ENCODE peak calls at places on chromosomes 4 and X, in five cellular contexts. G, R, Z, C and O are unnamed samples.

GRCh38 chrX:46168254-46168653 is 377.0 kb downstream of the ZNF674 start:
- DNase-seq in G (no peak), R (no peak), Z (no peak), C (no peak), O (no peak)

GRCh38 chr4:142112451-142112850 is 476.1 kb downstream of the IL15 start:
- DNase-seq in G (no peak), R (no peak), Z (peak; percentile 51), C (peak; percentile 75), O (no peak)

GRCh38 chrX:7147431-7147977 is at the start of gene STS:
- DNase-seq in G (peak; percentile 34), R (peak; percentile 52), Z (peak; percentile 25), C (peak; percentile 12), O (no peak)

GRCh38 chr4:175891863-175892262 is 79.8 kb upstream of the GPM6A start:
- DNase-seq in G (no peak), R (no peak), Z (peak; percentile 60), C (peak; percentile 17), O (no peak)

GRCh38 chrX:39766085-39766726 is 331.6 kb downstream of the BCOR start:
- DNase-seq in G (no peak), R (no peak), Z (no peak), C (no peak), O (no peak)

GRCh38 chr4:86452323-86452995 is 92.6 kb upstream of the MAPK10 start:
- DNase-seq in G (no peak), R (no peak), Z (peak; percentile 27), C (peak; percentile 61), O (no peak)

GRCh38 chrX:131895002-131895401 is 128.1 kb upstream of the STK26 start:
- DNase-seq in G (no peak), R (no peak), Z (peak; percentile 0), C (peak; percentile 2), O (no peak)

GRCh38 chr4:7124643-7125442 is 57.0 kb upstream of the GRPEL1 start:
- DNase-seq in G (peak; percentile 58), R (peak; percentile 40), Z (peak; percentile 95), C (peak; percentile 87), O (no peak)

GRCh38 chrX:136896121-136896914 is 15.8 kb upstream of the RBMX start:
- DNase-seq in G (no peak), R (no peak), Z (no peak), C (no peak), O (no peak)

GRCh38 chr4:81566076-81566663 is 94.5 kb upstream of the RASGEF1B start:
- DNase-seq in G (no peak), R (no peak), Z (peak; percentile 28), C (peak; percentile 19), O (no peak)

GRCh38 chrX:130086414-130087207 is 23.7 kb downstream of the ELF4 start:
- DNase-seq in G (no peak), R (peak; percentile 56), Z (no peak), C (no peak), O (no peak)
- TF ChIP-seq CTCF in G (no peak), R (no peak), Z (no peak), C (no peak), O (no peak)

GRCh38 chr4:178395798-178396197 is 953.6 kb upstream of the AGA start:
- DNase-seq in G (peak; percentile 60), R (no peak), Z (no peak), C (no peak), O (no peak)
- TF ChIP-seq CTCF in G (peak; percentile 75), R (peak; percentile 29), Z (no peak), C (no peak), O (peak; percentile 11)

DNA sequence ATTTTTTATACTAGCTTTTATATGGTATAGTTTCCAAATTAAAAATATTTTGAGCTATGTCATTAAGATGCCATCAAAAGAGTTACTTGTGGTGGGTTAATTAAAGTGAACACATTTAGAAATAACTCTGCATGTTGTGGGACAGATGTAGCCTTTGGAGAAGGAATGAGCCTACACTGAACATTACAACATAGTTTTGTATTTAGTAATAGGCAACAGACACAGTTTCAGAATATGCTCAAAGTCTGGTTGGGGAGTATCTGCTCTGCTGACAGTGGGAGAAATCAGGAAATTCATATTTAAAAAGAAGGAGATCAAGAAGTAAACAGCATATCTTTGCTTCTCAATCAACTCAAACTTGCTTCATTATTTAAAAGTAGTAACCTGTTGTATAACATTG is 23.7 kb downstream of the EMCN start:
- DNase-seq in G (no peak), R (no peak), Z (peak; percentile 50), C (peak; percentile 35), O (no peak)
- TF ChIP-seq CTCF in G (no peak), R (no peak), Z (no peak), C (no peak), O (no peak)

DNA sequence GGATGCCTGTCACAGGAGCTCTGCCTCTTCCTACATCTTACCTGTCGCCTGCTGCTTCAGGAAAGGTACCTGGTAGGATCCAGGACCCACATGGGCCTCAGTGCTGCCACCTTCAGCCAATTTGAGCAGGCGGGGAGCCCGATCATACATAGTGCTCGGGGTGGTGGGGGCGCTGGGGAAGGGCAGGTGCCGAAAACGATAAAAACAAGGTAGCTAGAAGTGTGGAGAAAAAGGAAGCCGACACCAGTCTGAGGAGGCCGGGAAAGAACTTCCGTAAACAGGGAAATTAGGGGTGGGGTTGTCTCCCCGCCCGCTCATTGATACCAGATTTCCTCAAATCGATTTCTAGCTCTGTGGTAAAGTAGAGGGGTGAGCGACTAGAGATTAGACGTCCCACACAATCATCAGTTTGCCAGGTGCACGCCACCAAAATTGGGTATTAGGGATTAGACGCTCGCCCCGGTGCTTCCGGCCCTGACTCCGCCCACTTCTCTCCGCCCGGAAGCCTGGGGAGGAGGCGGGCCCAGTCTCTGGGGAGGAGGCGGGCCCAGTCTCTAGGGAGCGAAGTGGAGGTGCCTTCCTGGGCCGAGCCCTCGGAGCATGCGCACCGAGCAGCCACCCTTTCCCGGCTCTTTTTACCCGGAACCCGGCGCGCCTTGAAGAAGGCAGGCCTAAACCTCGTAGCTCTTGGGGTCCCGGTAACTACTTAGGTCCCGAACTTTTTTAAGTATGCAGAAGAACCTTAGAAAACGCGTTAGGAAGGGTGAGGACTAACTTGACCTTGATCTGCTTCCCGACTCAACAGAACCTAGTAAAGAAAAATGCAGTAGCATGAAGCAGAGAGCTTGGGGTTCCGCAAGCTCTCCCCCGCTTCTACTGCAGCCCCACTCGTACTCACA is at the start of gene STPG2:
- DNase-seq in G (peak; percentile 96), R (peak; percentile 96), Z (peak; percentile 94), C (peak; percentile 93), O (peak; percentile 93)
- TF ChIP-seq CTCF in G (peak; percentile 76), R (peak; percentile 66), Z (peak; percentile 73), C (peak; percentile 43), O (peak; percentile 82)

DNA sequence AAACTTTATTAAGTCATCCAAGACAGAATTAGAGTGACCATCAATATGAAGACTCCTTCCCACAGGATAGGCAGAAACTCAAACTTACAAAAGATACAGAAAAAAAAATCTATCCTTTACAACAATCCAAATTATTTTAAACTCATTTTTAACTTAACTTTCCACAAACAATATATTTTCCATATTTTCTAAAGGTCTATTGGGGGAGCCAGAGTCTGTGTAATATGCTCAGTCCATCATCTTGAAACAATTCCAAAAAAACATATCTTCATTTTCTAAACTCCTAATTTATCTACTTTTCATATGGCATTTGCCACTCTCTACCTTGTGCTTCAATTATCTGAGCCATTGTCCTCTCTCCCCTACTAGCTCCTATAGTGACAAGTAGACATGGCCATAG is 378.1 kb downstream of the PDGFC start:
- DNase-seq in G (no peak), R (no peak), Z (peak; percentile 50), C (peak; percentile 36), O (no peak)
- TF ChIP-seq CTCF in G (no peak), R (no peak), Z (peak; percentile 33), C (no peak), O (peak; percentile 77)

GRCh38 chr4:15144249-15144966 is 142.1 kb downstream of the CPEB2 start:
- DNase-seq in G (no peak), R (no peak), Z (peak; percentile 55), C (peak; percentile 28), O (no peak)
- TF ChIP-seq CTCF in G (no peak), R (no peak), Z (peak; percentile 54), C (peak; percentile 3), O (peak; percentile 67)